ENCODE peak calls at places on chromosomes 12 and 14, in eight cellular contexts. F is A549; W is renal cortical epithelial cell; D is activated CD4-positive, CD25-positive, alpha-beta regulatory T cell treated with anti-CD3 and anti-CD28 coated beads, Interleukin-2, amount 50 U/mL, for 16 hours; Q is psoas muscle; R is CD4-positive, alpha-beta T cell; E is 8988T; C is ACHN. A is an unnamed sample.

GRCh38 chr12:132429932-132430643 is 59.9 kb upstream of the FBRSL1 start:
- DNase-seq in F (peak), W (peak), D (no peak), Q (no peak), R (peak), E (peak), C (peak), A (peak)

GRCh38 chr12:49547090-49547690 is 8.4 kb downstream of the KCNH3 start:
- DNase-seq in F (no peak), W (no peak), D (no peak), Q (no peak), R (no peak), E (no peak), C (no peak), A (no peak)

GRCh38 chr12:104295954-104296353 is 7.6 kb upstream of the EID3 start:
- DNase-seq in F (no peak), W (no peak), D (no peak), Q (no peak), R (no peak), E (no peak), C (no peak), A (no peak)

GRCh38 chr12:106429636-106430035 is 72.1 kb downstream of the POLR3B start:
- DNase-seq in F (no peak), W (no peak), D (no peak), Q (no peak), R (no peak), E (no peak), C (no peak), A (no peak)

GRCh38 chr12:115885040-115885439 is 392.5 kb downstream of the MED13L start:
- DNase-seq in F (no peak), W (no peak), D (no peak), Q (no peak), R (no peak), E (no peak), C (no peak), A (no peak)

GRCh38 chr12:44295958-44296623 is 460.2 kb downstream of the TMEM117 start:
- DNase-seq in F (no peak), W (no peak), D (no peak), Q (no peak), R (no peak), E (no peak), C (no peak), A (no peak)

GRCh38 chr14:71799831-71800230 is 132.4 kb upstream of the RGS6 start:
- DNase-seq in F (no peak), W (no peak), D (no peak), Q (no peak), R (no peak), E (no peak), C (no peak), A (no peak)

GRCh38 chr12:99609455-99610181 is 37.9 kb upstream of the GARIN6 start:
- DNase-seq in F (no peak), W (no peak), D (no peak), Q (no peak), R (no peak), E (no peak), C (no peak), A (no peak)

GRCh38 chr14:89576132-89576923 is 159.3 kb upstream of the FOXN3 start:
- DNase-seq in F (no peak), W (no peak), D (no peak), Q (no peak), R (no peak), E (no peak), C (no peak), A (no peak)

GRCh38 chr14:75561013-75561432 is 17.4 kb upstream of the FLVCR2 start:
- DNase-seq in F (peak), W (peak), D (no peak), Q (peak), R (peak), E (peak), C (peak), A (peak)

GRCh38 chr14:76348898-76349297 is 27.0 kb upstream of the ESRRB start:
- DNase-seq in F (no peak), W (peak), D (no peak), Q (peak), R (no peak), E (no peak), C (no peak), A (peak)

GRCh38 chr12:76329163-76329562 is 19.1 kb downstream of the BBS10 start:
- DNase-seq in F (peak), W (peak), D (no peak), Q (no peak), R (no peak), E (peak), C (peak), A (no peak)

GRCh38 chr14:90397401-90398314 is 829 bp downstream of the CALM1 start:
- DNase-seq in F (peak), W (no peak), D (peak), Q (peak), R (peak), E (peak), C (peak), A (peak)

GRCh38 chr14:76232782-76233181 is 81.1 kb downstream of the GPATCH2L start:
- DNase-seq in F (no peak), W (no peak), D (no peak), Q (no peak), R (no peak), E (no peak), C (no peak), A (no peak)

GRCh38 chr14:76498536-76498935 is 122.6 kb downstream of the ESRRB start:
- DNase-seq in F (no peak), W (no peak), D (no peak), Q (no peak), R (no peak), E (no peak), C (no peak), A (no peak)

GRCh38 chr12:110741371-110741770 is 1.3 kb downstream of the PPP1CC start:
- DNase-seq in F (no peak), W (no peak), D (no peak), Q (no peak), R (no peak), E (no peak), C (peak), A (no peak)

GRCh38 chr14:74973003-74973614 is 17.7 kb upstream of the PGF start:
- DNase-seq in F (no peak), W (no peak), D (no peak), Q (peak), R (no peak), E (no peak), C (no peak), A (peak)

GRCh38 chr12:96060041-96060440 is 24.7 kb upstream of the LTA4H start:
- DNase-seq in F (no peak), W (peak), D (no peak), Q (no peak), R (no peak), E (no peak), C (no peak), A (no peak)

GRCh38 chr14:104967414-104968152 is 10.6 kb downstream of the AHNAK2 start:
- DNase-seq in F (no peak), W (peak), D (no peak), Q (peak), R (no peak), E (no peak), C (no peak), A (no peak)

A was measured in KBM-7.